ENCODE peak calls at places on chromosomes 1 and 21, in eight cellular contexts. One of them, this sample, is unnamed.

GRCh38 chr1:100147875-100148274 is 14.9 kb downstream of the TRMT13 start:
- DNase-seq in GOT3: no peak
- DNase-seq in fibroblast of gingiva: no peak
- DNase-seq in T-helper 22 cell: no peak
- DNase-seq in NCI-H69: no peak
- DNase-seq in renal cortical epithelial cell: no peak
- DNase-seq in BE2C: no peak
- DNase-seq in activated T-cell treated with anti-CD3 and anti-CD28 coated beads for 24 hours: no peak
- DNase-seq in this sample: no peak

GRCh38 chr1:159173303-159173702 is 1.9 kb downstream of the CADM3 start:
- DNase-seq in fibroblast of gingiva: no peak
- DNase-seq in NCI-H69: no peak
- DNase-seq in BE2C: no peak
- DNase-seq in renal cortical epithelial cell: no peak
- DNase-seq in T-helper 22 cell: no peak
- DNase-seq in GOT3: no peak
- DNase-seq in activated T-cell treated with anti-CD3 and anti-CD28 coated beads for 24 hours: no peak
- DNase-seq in this sample: no peak

GRCh38 chr1:115300087-115300856 is 37.8 kb downstream of the NGF start:
- DNase-seq in fibroblast of gingiva: peak; percentile 79
- DNase-seq in BE2C: no peak
- DNase-seq in activated T-cell treated with anti-CD3 and anti-CD28 coated beads for 24 hours: no peak
- DNase-seq in GOT3: no peak
- DNase-seq in NCI-H69: no peak
- DNase-seq in renal cortical epithelial cell: peak; percentile 14
- DNase-seq in T-helper 22 cell: no peak
- DNase-seq in this sample: no peak

GRCh38 chr1:156102634-156103511 is 11.6 kb upstream of the LMNA start:
- DNase-seq in T-helper 22 cell: no peak
- DNase-seq in BE2C: no peak
- DNase-seq in renal cortical epithelial cell: no peak
- DNase-seq in activated T-cell treated with anti-CD3 and anti-CD28 coated beads for 24 hours: no peak
- DNase-seq in GOT3: no peak
- DNase-seq in fibroblast of gingiva: peak; percentile 73
- DNase-seq in NCI-H69: peak; percentile 39
- DNase-seq in this sample: no peak

GRCh38 chr1:44049839-44050238 is 18.6 kb upstream of the SLC6A9 start:
- DNase-seq in T-helper 22 cell: no peak
- DNase-seq in GOT3: no peak
- DNase-seq in activated T-cell treated with anti-CD3 and anti-CD28 coated beads for 24 hours: no peak
- DNase-seq in fibroblast of gingiva: peak; percentile 84
- DNase-seq in renal cortical epithelial cell: peak; percentile 75
- DNase-seq in BE2C: no peak
- DNase-seq in NCI-H69: no peak
- DNase-seq in this sample: no peak

GRCh38 chr1:50970927-50971582 is 1.0 kb downstream of the CDKN2C start:
- DNase-seq in T-helper 22 cell: no peak
- DNase-seq in activated T-cell treated with anti-CD3 and anti-CD28 coated beads for 24 hours: no peak
- DNase-seq in BE2C: no peak
- DNase-seq in renal cortical epithelial cell: no peak
- DNase-seq in NCI-H69: peak; percentile 66
- DNase-seq in fibroblast of gingiva: no peak
- DNase-seq in GOT3: no peak
- DNase-seq in this sample: no peak

GRCh38 chr1:221035680-221036153 is 156.5 kb downstream of the HLX start:
- DNase-seq in T-helper 22 cell: no peak
- DNase-seq in activated T-cell treated with anti-CD3 and anti-CD28 coated beads for 24 hours: no peak
- DNase-seq in NCI-H69: no peak
- DNase-seq in BE2C: peak; percentile 39
- DNase-seq in GOT3: no peak
- DNase-seq in fibroblast of gingiva: peak; percentile 39
- DNase-seq in renal cortical epithelial cell: peak; percentile 28
- DNase-seq in this sample: no peak

GRCh38 chr21:44425307-44425894 is 29.9 kb upstream of the LRRC3 start:
- DNase-seq in renal cortical epithelial cell: no peak
- DNase-seq in fibroblast of gingiva: no peak
- DNase-seq in NCI-H69: peak; percentile 51
- DNase-seq in activated T-cell treated with anti-CD3 and anti-CD28 coated beads for 24 hours: no peak
- DNase-seq in T-helper 22 cell: no peak
- DNase-seq in BE2C: peak; percentile 8
- DNase-seq in GOT3: no peak
- DNase-seq in this sample: peak; percentile 42

GRCh38 chr1:87792094-87792493 is 463.4 kb downstream of the LMO4 start:
- DNase-seq in GOT3: no peak
- DNase-seq in NCI-H69: no peak
- DNase-seq in activated T-cell treated with anti-CD3 and anti-CD28 coated beads for 24 hours: no peak
- DNase-seq in fibroblast of gingiva: no peak
- DNase-seq in T-helper 22 cell: no peak
- DNase-seq in BE2C: no peak
- DNase-seq in renal cortical epithelial cell: no peak
- DNase-seq in this sample: no peak

GRCh38 chr1:154434346-154435075 is 29.4 kb downstream of the IL6R start:
- DNase-seq in activated T-cell treated with anti-CD3 and anti-CD28 coated beads for 24 hours: no peak
- DNase-seq in GOT3: no peak
- DNase-seq in fibroblast of gingiva: peak; percentile 92
- DNase-seq in renal cortical epithelial cell: no peak
- DNase-seq in NCI-H69: no peak
- DNase-seq in T-helper 22 cell: no peak
- DNase-seq in BE2C: peak; percentile 29
- DNase-seq in this sample: no peak

GRCh38 chr1:88276158-88276557 is 407.9 kb upstream of the PKN2 start:
- DNase-seq in T-helper 22 cell: no peak
- DNase-seq in BE2C: no peak
- DNase-seq in activated T-cell treated with anti-CD3 and anti-CD28 coated beads for 24 hours: no peak
- DNase-seq in renal cortical epithelial cell: peak; percentile 53
- DNase-seq in NCI-H69: no peak
- DNase-seq in GOT3: no peak
- DNase-seq in fibroblast of gingiva: peak; percentile 32
- DNase-seq in this sample: no peak

This sample was measured in lower lobe of right lung.